ENCODE peak calls at places on chromosomes 12 and 14, in five cellular contexts. U is retina; C is stimulated activated CD8-positive, alpha-beta memory T cell treated with anti-CD3 and anti-CD28 coated beads, Interleukin-2, amount 100 ng/mL, for 1 hour; H is retinal pigment epithelial cell; V is RPMI7951. M is an unnamed sample.

GRCh38 chr14:94341654-94342333 is 18.7 kb upstream of the SERPINA6 start:
- DNase-seq in U (no peak), C (no peak), H (no peak), V (peak; percentile 63), M (no peak)

GRCh38 chr12:78671295-78671694 is 193.3 kb upstream of the SYT1 start:
- DNase-seq in U (no peak), C (no peak), H (peak; percentile 96), V (peak; percentile 83), M (peak; percentile 11)

GRCh38 chr12:8078400-8078799 is 3.7 kb upstream of the NECAP1 start:
- DNase-seq in U (no peak), C (peak; percentile 40), H (peak; percentile 34), V (peak; percentile 44), M (peak; percentile 16)

GRCh38 chr12:49832836-49833421 is 4.7 kb upstream of the NCKAP5L start:
- DNase-seq in U (no peak), C (no peak), H (no peak), V (peak; percentile 50), M (no peak)

GRCh38 chr12:1933342-1933992 is 15.0 kb upstream of the CACNA2D4 start:
- DNase-seq in U (peak; percentile 47), C (no peak), H (no peak), V (no peak), M (no peak)

GRCh38 chr14:59251811-59252771 is 63.6 kb downstream of the DAAM1 start:
- DNase-seq in U (peak; percentile 39), C (no peak), H (peak; percentile 88), V (peak; percentile 56), M (peak; percentile 83)

GRCh38 chr12:117761528-117762100 is 207.2 kb downstream of the KSR2 start:
- DNase-seq in U (no peak), C (no peak), H (no peak), V (no peak), M (no peak)

GRCh38 chr12:117012189-117012805 is 86.9 kb downstream of the TESC start:
- DNase-seq in U (no peak), C (no peak), H (no peak), V (no peak), M (no peak)

GRCh38 chr12:128974881-128975280 is 121.6 kb downstream of the GLT1D1 start:
- DNase-seq in U (no peak), C (no peak), H (no peak), V (no peak), M (no peak)